ENCODE peak calls at places on chromosomes 13 and 19, in six cellular contexts. A is cardiac muscle cell, O is NT2/D1, G is pancreas, U is aorta, K is fibroblast of pulmonary artery. R is an unnamed sample.

GRCh38 chr13:79448413-79448812 is 32.5 kb upstream of the NDFIP2 start:
- DNase-seq in A (no peak), O (no peak), G (no peak), U (no peak), K (no peak), R (no peak)

GRCh38 chr13:37531054-37531453 is 67.5 kb downstream of the POSTN start:
- DNase-seq in A (no peak), O (no peak), G (no peak), U (no peak), K (peak), R (no peak)

GRCh38 chr13:40536443-40537113 is 129.9 kb downstream of the FOXO1 start:
- DNase-seq in A (no peak), O (no peak), G (peak), U (no peak), K (no peak), R (no peak)

GRCh38 chr13:20391597-20392452 is 133.8 kb downstream of the CRYL1 start:
- DNase-seq in A (no peak), O (no peak), G (no peak), U (no peak), K (no peak), R (no peak)

GRCh38 chr19:1267441-1268391 is 1.4 kb upstream of the CIRBP start:
- DNase-seq in A (no peak), O (no peak), G (peak), U (no peak), K (no peak), R (no peak)

GRCh38 chr19:56132316-56132822 is 8.7 kb upstream of the ZNF444 start:
- DNase-seq in A (peak), O (no peak), G (no peak), U (no peak), K (peak), R (no peak)

GRCh38 chr13:99080131-99080530 is 102.3 kb upstream of the DOCK9 start:
- DNase-seq in A (no peak), O (no peak), G (no peak), U (no peak), K (no peak), R (no peak)

GRCh38 chr19:11332822-11333221 is 6.6 kb downstream of the RAB3D start:
- DNase-seq in A (no peak), O (no peak), G (no peak), U (no peak), K (no peak), R (no peak)

GRCh38 chr19:34431681-34432402 is 3.7 kb downstream of the UBA2 start:
- DNase-seq in A (no peak), O (no peak), G (no peak), U (no peak), K (no peak), R (no peak)

DNA sequence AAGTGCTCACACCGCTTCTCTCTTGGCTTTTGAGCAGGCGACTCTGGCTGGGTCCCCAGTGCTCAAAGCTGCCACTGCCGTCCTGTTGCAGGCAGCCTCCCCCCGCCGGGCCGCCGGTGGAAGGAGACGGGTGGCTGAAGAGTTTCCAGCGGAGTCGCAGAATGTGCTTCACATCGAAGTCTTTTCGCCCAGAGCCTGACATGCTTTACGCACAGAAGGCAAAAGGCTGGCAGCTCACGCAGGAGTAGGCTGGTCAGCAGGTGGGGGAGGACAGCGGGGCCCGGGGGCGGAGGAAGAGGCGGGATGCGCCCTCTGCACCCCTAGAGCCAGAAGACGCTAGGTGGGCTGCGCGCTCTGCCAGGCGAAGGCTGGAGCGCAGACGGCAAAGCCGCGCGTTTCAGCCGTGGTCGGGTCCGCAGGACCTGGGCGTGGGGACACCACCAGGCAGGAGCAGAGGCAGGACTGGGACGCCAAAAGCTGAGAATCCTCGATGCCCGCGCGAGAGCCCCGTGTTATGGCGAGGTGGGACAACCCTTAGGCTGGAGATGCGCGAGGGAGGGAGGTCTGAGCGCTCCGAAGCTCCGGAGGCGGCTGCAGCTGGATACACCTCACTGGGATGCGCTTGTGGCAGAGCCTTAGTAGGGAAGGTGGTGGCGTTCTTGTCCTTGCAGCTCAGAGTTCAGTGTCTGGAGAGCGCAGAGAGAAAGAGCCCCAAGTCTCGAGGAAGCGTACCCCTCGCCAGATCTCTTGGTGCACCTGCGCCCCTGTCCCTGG is at the start of gene ATXN8OS:
- DNase-seq in A (peak), O (no peak), G (peak), U (peak), K (no peak), R (no peak)
- H3K4me3 ChIP-seq in A (peak), O (peak), G (no peak), U (no peak), K (no peak), R (no peak)

GRCh38 chr19:29810504-29810871 is 1.3 kb upstream of the CCNE1 start:
- DNase-seq in A (peak), O (no peak), G (no peak), U (peak), K (no peak), R (peak)

GRCh38 chr19:29811125-29812079 is at the start of gene CCNE1:
- DNase-seq in A (peak), O (no peak), G (peak), U (peak), K (peak), R (peak)

GRCh38 chr19:29812080-29812880 is 489 bp downstream of the CCNE1 start:
- DNase-seq in A (peak), O (no peak), G (peak), U (peak), K (no peak), R (peak)

GRCh38 chr19:29807870-29808405 is 3.9 kb upstream of the CCNE1 start:
- DNase-seq in A (no peak), O (no peak), G (no peak), U (peak), K (no peak), R (no peak)

DNA sequence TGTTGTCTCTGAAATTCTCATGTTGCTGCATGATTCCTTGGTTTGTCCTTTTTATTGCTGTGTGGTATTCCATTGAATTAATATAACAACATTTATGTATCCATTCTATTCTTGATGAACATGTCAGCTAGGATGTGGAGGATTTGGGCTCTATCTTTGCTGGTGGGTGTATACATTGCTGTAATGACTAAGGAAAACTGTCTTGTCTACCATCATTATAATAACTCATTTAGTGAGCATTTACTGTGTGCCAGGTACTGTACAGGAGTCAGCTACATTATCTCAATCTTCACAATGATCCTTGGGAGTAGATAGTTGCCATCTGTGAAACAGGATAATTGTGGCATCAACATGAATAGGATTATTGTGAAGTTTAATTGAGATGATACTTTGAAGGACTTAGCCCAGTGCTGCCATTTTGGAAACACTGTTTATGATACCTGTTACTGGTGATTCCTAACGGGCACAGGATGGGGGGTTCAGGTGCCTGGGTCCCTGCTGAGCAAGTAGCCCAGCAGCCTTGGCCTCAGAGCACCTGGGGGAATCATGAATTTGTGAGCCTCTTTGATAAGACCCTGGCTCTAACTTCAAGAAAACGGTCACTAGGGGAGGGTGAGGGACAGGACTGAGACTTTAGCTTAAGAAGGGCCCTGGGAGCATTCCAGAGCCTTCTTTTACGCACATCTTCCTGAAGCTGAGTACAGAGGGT is 1.8 kb upstream of the CCNE1 start:
- DNase-seq in A (no peak), O (no peak), G (no peak), U (peak), K (no peak), R (no peak)
- H3K4me3 ChIP-seq in A (no peak), O (no peak), G (no peak), U (no peak), K (no peak), R (no peak)

DNA sequence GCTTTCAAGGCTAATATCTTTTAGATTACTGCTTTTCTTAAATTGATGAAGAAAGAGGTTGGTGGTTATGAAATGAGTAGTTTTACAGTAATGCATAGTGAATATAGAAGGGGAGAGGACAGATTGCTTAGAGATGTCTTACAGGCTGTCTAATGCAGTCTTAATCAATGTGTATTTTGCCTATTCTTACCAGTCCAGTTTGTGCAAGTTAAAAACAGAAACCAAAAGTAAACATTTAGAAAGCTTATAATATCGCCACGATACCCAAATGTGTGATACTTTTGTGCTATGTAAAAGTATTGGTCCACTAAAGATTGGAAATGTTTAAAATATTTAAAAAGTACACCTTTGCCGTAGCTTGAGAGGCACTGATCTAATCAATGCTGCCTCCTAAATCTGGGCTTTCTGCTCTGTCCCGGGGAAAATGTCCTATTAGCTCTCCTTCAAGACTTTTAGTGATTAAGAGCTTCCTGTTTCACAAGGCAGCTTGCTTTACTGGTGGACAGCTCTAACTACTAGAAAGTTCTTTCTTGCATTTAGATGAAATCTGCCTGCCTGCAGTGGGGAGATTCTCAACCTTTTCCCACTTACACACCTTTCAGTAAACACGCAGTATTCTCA is 64.7 kb downstream of the DNAJC15 start:
- DNase-seq in A (no peak), O (no peak), G (no peak), U (no peak), K (peak), R (no peak)
- H3K4me3 ChIP-seq in A (no peak), O (no peak), G (peak), U (no peak), K (peak), R (no peak)

DNA sequence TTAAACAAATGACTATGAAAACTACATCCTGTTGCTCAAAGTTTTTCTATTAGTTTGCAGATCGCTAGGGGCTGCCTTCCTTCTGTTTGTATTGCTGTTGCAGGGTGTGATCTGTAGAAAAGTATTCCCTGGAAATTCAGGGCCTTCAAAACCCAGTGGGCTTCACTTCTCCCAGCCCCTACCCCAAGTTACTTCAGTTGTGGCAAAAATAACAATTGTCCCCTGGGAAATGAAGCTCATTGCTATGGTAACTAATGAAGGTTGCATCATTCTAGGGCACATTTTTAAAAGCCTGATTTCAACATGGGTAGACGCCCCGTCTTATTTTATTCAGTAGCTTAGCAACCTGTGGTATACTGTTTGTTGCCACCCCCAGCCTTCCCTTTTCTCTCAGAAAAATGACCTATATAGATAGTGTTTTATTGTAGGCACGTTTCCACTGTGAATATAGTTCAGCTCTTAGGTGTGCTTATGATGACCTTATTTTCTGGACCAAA is 60.9 kb downstream of the WDFY2 start:
- DNase-seq in A (no peak), O (no peak), G (no peak), U (no peak), K (peak), R (no peak)
- H3K4me3 ChIP-seq in A (no peak), O (no peak), G (no peak), U (no peak), K (no peak), R (no peak)

GRCh38 chr19:18661346-18661745 is 22.1 kb upstream of the CRTC1 start:
- DNase-seq in A (no peak), O (no peak), G (no peak), U (no peak), K (no peak), R (no peak)

GRCh38 chr19:18659281-18660050 is 22.6 kb downstream of the KLHL26 start:
- DNase-seq in A (no peak), O (no peak), G (no peak), U (peak), K (peak), R (no peak)

GRCh38 chr19:18658366-18658855 is 21.6 kb downstream of the KLHL26 start:
- DNase-seq in A (no peak), O (no peak), G (no peak), U (no peak), K (no peak), R (no peak)

GRCh38 chr19:18660939-18661338 is 22.5 kb upstream of the CRTC1 start:
- DNase-seq in A (no peak), O (no peak), G (no peak), U (no peak), K (no peak), R (no peak)

DNA sequence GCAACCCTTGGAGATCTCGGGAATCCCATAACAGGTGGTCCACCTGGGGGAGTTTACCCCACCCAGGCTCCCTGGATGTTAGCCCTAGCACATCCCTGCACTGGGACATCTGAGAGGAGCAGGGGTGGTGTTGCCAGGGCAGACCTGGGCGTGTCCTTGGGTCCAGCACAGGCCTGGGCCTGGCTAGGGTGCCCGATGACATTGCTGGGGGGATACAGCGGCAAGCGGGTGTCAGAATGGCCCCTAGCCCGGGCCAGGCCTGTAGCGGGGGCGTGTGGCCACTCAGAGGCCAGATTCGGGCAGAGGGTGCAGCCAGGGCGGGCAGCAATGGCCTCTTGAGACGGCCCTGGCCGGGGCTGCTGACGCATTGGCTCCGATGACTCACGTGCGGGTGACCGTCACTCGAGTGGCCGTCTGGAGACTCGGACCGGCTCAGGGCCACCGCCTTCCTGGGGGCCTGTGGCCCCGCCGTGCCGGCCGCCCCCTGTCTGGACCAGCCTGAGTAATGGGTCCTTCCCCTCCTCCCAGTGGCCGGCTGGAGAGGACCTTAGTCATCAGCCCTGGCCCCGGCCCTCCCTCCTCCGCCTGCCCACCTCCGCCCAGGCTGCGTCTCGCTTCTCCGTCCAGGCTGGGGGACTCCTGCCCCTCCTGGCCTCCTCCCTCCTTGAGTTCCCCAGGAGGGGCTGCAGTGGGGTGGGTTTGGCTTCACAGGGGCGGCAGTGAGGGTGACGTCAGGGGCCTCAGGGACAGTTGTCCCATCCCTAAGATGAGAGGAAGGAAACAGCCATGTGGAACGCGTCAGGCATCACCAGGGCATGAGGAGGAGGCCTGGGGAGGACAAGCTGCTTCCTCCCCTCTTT is 23.2 kb upstream of the CRTC1 start:
- DNase-seq in A (no peak), O (no peak), G (peak), U (peak), K (peak), R (no peak)
- H3K4me3 ChIP-seq in A (no peak), O (no peak), G (no peak), U (no peak), K (no peak), R (no peak)

GRCh38 chr13:110305544-110305943 is 1.4 kb downstream of the COL4A1 start:
- DNase-seq in A (no peak), O (no peak), G (no peak), U (no peak), K (no peak), R (no peak)
- H3K4me3 ChIP-seq in A (peak), O (no peak), G (peak), U (peak), K (peak), R (no peak)

GRCh38 chr19:6362351-6362801 is 1.0 kb downstream of the CLPP start:
- DNase-seq in A (no peak), O (no peak), G (no peak), U (no peak), K (no peak), R (no peak)

GRCh38 chr19:6359517-6359916 is 1.8 kb upstream of the CLPP start:
- DNase-seq in A (no peak), O (no peak), G (no peak), U (no peak), K (no peak), R (no peak)

GRCh38 chr19:6357995-6358394 is 3.3 kb upstream of the CLPP start:
- DNase-seq in A (no peak), O (no peak), G (no peak), U (no peak), K (no peak), R (no peak)

GRCh38 chr19:6362024-6362344 is 653 bp downstream of the CLPP start:
- DNase-seq in A (no peak), O (no peak), G (no peak), U (no peak), K (no peak), R (no peak)

GRCh38 chr19:6359942-6360341 is 1.4 kb upstream of the CLPP start:
- DNase-seq in A (no peak), O (no peak), G (no peak), U (no peak), K (no peak), R (no peak)
- H3K4me3 ChIP-seq in A (no peak), O (no peak), G (no peak), U (no peak), K (no peak), R (no peak)

R was measured in HAP-1.